ENCODE peak calls at places on chromosomes 6 and 20, in four cellular contexts. X is HepG2, P is SK-N-SH, Z is K562. E is an unnamed sample.
A peak's percentile ranks its signal among the peaks of the same experiment; 100 is the strongest.

GRCh38 chr6:131803007-131803769 is 4.6 kb upstream of the ENPP1 start:
- DNase-seq in X (no peak), P (no peak), Z (no peak), E (no peak)

GRCh38 chr20:44218441-44218840 is 7.9 kb upstream of the OSER1 start:
- DNase-seq in X (no peak), P (no peak), Z (no peak), E (no peak)

GRCh38 chr20:52497731-52498130 is 306.2 kb upstream of the ZFP64 start:
- DNase-seq in Z (no peak), X (no peak), P (no peak), E (no peak)

GRCh38 chr6:153947817-153948447 is 91.1 kb upstream of the OPRM1 start:
- DNase-seq in Z (peak; percentile 12), X (peak; percentile 20), P (peak; percentile 19), E (peak; percentile 21)

GRCh38 chr6:24925661-24926060 is 10.1 kb downstream of the RIPOR2 start:
- DNase-seq in P (no peak), X (no peak), Z (no peak), E (no peak)

GRCh38 chr6:17725083-17725482 is 18.4 kb upstream of the NUP153 start:
- DNase-seq in X (peak; percentile 82), Z (peak; percentile 85), P (peak; percentile 71), E (no peak)

GRCh38 chr6:43634702-43635303 is 837 bp upstream of the MAD2L1BP start:
- DNase-seq in P (no peak), Z (no peak), X (no peak), E (no peak)

GRCh38 chr6:147765541-147765940 is 257.1 kb downstream of the SAMD5 start:
- DNase-seq in Z (peak; percentile 49), X (no peak), P (no peak), E (no peak)

GRCh38 chr6:113649276-113649675 is 207.9 kb upstream of the MARCKS start:
- DNase-seq in P (no peak), Z (no peak), X (no peak), E (no peak)

GRCh38 chr6:99064769-99065168 is 117.0 kb upstream of the FBXL4 start:
- DNase-seq in X (no peak), Z (no peak), P (no peak), E (no peak)

GRCh38 chr20:35599776-35600120 is 15.9 kb upstream of the SPAG4 start:
- DNase-seq in Z (no peak), P (no peak), X (no peak), E (no peak)

GRCh38 chr6:34059914-34060313 is 86.0 kb downstream of the GRM4 start:
- DNase-seq in X (no peak), P (no peak), Z (no peak), E (no peak)

GRCh38 chr6:82045965-82046756 is 201.4 kb downstream of the IBTK start:
- DNase-seq in P (no peak), X (no peak), Z (no peak), E (no peak)

GRCh38 chr20:25059487-25059820 is 1.5 kb upstream of the ACSS1 start:
- DNase-seq in X (no peak), P (no peak), Z (no peak), E (no peak)

GRCh38 chr6:82118150-82118562 is 129.4 kb downstream of the IBTK start:
- DNase-seq in Z (no peak), P (no peak), X (no peak), E (no peak)

GRCh38 chr6:56278186-56278585 is 30.8 kb upstream of the COL21A1 start:
- DNase-seq in P (no peak), Z (no peak), X (no peak), E (no peak)

GRCh38 chr6:149317656-149318571 is at the start of gene TAB2:
- DNase-seq in P (peak; percentile 73), X (no peak), Z (peak; percentile 71), E (no peak)

GRCh38 chr20:31954500-31954899 is 2.7 kb upstream of the PDRG1 start:
- DNase-seq in Z (no peak), X (no peak), P (no peak), E (no peak)

GRCh38 chr20:1299522-1299921 is 29.4 kb downstream of the SDCBP2 start:
- DNase-seq in P (peak; percentile 67), Z (peak; percentile 16), X (no peak), E (peak; percentile 37)

GRCh38 chr6:92564393-92564792 is 855.0 kb downstream of the EPHA7 start:
- DNase-seq in X (no peak), P (no peak), Z (no peak), E (no peak)
- H3K9ac ChIP-seq in X (no peak overlapping the region), P (no peak overlapping the region), Z (no peak overlapping the region), E (no peak overlapping the region)

GRCh38 chr20:53804920-53805894 is 211.6 kb upstream of the ZNF217 start:
- DNase-seq in P (no peak), Z (no peak), X (no peak), E (no peak)

GRCh38 chr20:53803492-53804155 is 210.0 kb upstream of the ZNF217 start:
- DNase-seq in X (no peak), P (no peak), Z (no peak), E (no peak)

GRCh38 chr20:53808733-53809132 is 215.1 kb upstream of the ZNF217 start:
- DNase-seq in Z (no peak), P (no peak), X (no peak), E (no peak)

GRCh38 chr20:53806683-53807401 is 213.2 kb upstream of the ZNF217 start:
- DNase-seq in Z (no peak), P (no peak), X (no peak), E (no peak)

GRCh38 chr20:53805895-53806384 is 212.3 kb upstream of the ZNF217 start:
- DNase-seq in P (no peak), Z (no peak), X (no peak), E (no peak)
- TF ChIP-seq ELF1 in P (no peak), Z (no peak), X (no peak), E (no peak)

DNA sequence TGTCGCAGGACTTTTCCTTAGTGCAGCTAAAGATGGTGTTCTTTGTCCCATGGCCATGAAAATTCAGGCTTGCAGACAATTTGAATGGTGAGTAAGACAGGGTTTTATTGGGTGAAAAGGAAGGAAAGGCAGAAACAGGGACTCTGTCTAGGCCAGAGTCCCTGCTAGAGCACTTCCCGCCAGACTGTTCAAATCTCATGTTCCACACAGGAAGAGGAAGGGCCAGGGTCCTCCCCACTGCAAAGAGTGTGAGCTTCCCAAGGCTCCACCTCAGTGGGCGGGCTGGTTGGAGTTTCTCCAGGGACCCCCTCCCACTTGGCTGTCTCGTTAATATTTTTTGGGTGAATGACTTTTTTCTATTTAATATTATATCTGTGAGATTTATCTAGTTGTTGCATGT is 29.0 kb downstream of the COL19A1 start:
- DNase-seq in P (no peak), Z (no peak), X (no peak), E (no peak)
- H3K9ac ChIP-seq in P (no peak overlapping the region), Z (no peak overlapping the region), X (no peak overlapping the region), E (no peak overlapping the region)

GRCh38 chr6:121426686-121427085 is 8.8 kb upstream of the GJA1 start:
- DNase-seq in P (no peak), X (no peak), Z (no peak), E (no peak)
- TF ChIP-seq ELF1 in P (no peak), X (no peak), Z (no peak), E (no peak)

GRCh38 chr6:168264593-168265335 is 54.8 kb downstream of the DACT2 start:
- DNase-seq in X (peak; percentile 91), Z (no peak), P (no peak), E (no peak)
- H3K9ac ChIP-seq in X (peak overlapping the region; percentile 66), Z (no peak overlapping the region), P (no peak overlapping the region), E (no peak overlapping the region)

GRCh38 chr6:31657406-31658157 is 1.9 kb downstream of the APOM start:
- DNase-seq in P (no peak), Z (peak; percentile 69), X (no peak), E (no peak)

GRCh38 chr6:31651602-31652191 is 764 bp downstream of the BAG6 start:
- DNase-seq in X (peak; percentile 89), P (peak; percentile 80), Z (peak; percentile 94), E (peak; percentile 55)

GRCh38 chr6:31654574-31655348 is 933 bp upstream of the APOM start:
- DNase-seq in Z (no peak), P (no peak), X (peak; percentile 60), E (no peak)

GRCh38 chr6:31655349-31656237 is at the start of gene APOM:
- DNase-seq in P (no peak), X (peak; percentile 100), Z (no peak), E (no peak)

DNA sequence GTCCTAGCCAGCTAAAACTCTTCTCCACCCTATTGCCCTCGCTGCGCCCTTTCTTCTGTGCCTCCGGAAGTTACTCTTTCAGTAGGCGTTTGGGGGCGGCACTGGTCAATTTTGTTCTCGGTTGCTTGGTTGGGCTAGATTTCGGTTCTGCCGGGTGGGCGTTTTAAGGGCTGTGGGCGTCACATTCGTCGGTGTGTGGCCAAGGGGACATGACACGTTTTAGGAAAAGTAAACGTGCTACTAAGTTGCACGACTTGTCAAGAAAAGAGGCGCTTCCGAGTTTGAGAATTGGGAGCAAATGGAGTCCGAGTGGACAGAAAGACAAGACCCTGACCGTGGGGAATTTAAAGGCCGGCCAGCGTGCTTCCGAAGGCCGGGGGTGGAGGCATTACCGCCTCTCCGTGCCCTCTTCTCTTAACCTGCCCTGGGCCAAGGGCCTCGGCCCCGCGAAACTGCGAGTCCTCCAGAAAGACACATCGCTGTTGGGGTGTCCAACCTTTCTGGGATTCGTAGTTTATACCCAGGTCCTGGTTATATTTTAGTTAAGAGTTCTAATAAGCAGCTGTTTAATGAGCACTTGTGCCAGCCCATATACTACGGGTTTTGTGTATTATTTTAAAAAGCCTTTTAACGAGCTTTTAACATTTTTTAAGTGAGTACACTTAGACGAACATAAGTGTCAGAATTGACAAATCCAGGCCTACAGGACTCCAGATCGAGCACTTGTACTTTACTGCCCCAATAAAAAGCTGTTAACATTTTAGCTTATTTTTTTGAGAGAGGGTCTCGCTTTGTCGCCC is 664 bp upstream of the BAG6 start:
- DNase-seq in X (peak; percentile 98), P (peak; percentile 87), Z (peak; percentile 99), E (no peak)
- TF ChIP-seq ELF1 in X (peak; percentile 61), P (no peak), Z (no peak), E (no peak)

E was measured in HCT116.